ENCODE peak calls at places on chromosomes 13 and 19, in ten cellular contexts. O is occipital lobe; K is amniotic epithelial cell; M is T follicular helper cell; S is stimulated activated CD4-positive, alpha-beta T cell treated with anti-CD3 and anti-CD28 coated beads, Interleukin-1b, Interleukin-23, amount 100 ng/mL, for 1 hour; D is foreskin fibroblast; J is type B pancreatic cell; P is fibroblast of the conjunctiva; Z is tibial artery; H is HTR-8/SVneo. V is an unnamed sample.

GRCh38 chr19:15673176-15673654 is 328 bp downstream of the CYP4F12 start:
- DNase-seq in O (no peak), K (no peak), M (no peak), S (no peak), D (no peak), J (no peak), P (no peak), Z (no peak), H (no peak), V (no peak)

GRCh38 chr13:30364133-30364532 is 56.8 kb upstream of the KATNAL1 start:
- DNase-seq in O (no peak), K (peak), M (no peak), S (no peak), D (no peak), J (no peak), P (no peak), Z (no peak), H (no peak), V (no peak)

GRCh38 chr19:11539495-11540365 is 1.1 kb downstream of the CNN1 start:
- DNase-seq in O (no peak), K (no peak), M (no peak), S (no peak), D (no peak), J (no peak), P (no peak), Z (peak), H (no peak), V (no peak)

GRCh38 chr19:19997656-19998268 is 41.5 kb downstream of the ZNF682 start:
- DNase-seq in O (no peak), K (no peak), M (peak), S (no peak), D (no peak), J (no peak), P (no peak), Z (no peak), H (no peak), V (no peak)

GRCh38 chr19:369876-370275 is 25.3 kb upstream of the MIER2 start:
- DNase-seq in O (no peak), K (no peak), M (no peak), S (no peak), D (no peak), J (peak), P (no peak), Z (no peak), H (no peak), V (no peak)

GRCh38 chr19:55443824-55444719 is 972 bp upstream of the SHISA7 start:
- DNase-seq in O (no peak), K (no peak), M (no peak), S (no peak), D (no peak), J (no peak), P (no peak), Z (no peak), H (no peak), V (no peak)

GRCh38 chr19:54179921-54180452 is 7.0 kb upstream of the TMC4 start:
- DNase-seq in O (peak), K (peak), M (no peak), S (no peak), D (peak), J (peak), P (peak), Z (no peak), H (no peak), V (no peak)

GRCh38 chr13:35225582-35225981 is 250.9 kb downstream of the MAB21L1 start:
- DNase-seq in O (no peak), K (no peak), M (no peak), S (no peak), D (no peak), J (no peak), P (no peak), Z (no peak), H (no peak), V (no peak)

GRCh38 chr13:60583196-60583908 is 186.3 kb downstream of the TDRD3 start:
- DNase-seq in O (no peak), K (peak), M (no peak), S (no peak), D (no peak), J (no peak), P (peak), Z (no peak), H (no peak), V (no peak)

GRCh38 chr13:51785592-51786424 is 18.2 kb downstream of the DHRS12 start:
- DNase-seq in O (no peak), K (peak), M (no peak), S (no peak), D (peak), J (no peak), P (no peak), Z (no peak), H (no peak), V (no peak)

GRCh38 chr19:1783874-1784273 is 28.2 kb downstream of the ATP8B3 start:
- DNase-seq in O (no peak), K (no peak), M (no peak), S (no peak), D (no peak), J (no peak), P (no peak), Z (no peak), H (no peak), V (no peak)

GRCh38 chr19:41590945-41591344 is 15.0 kb downstream of the CEACAM21 start:
- DNase-seq in O (no peak), K (no peak), M (no peak), S (no peak), D (no peak), J (no peak), P (no peak), Z (no peak), H (no peak), V (no peak)

GRCh38 chr19:13181747-13182388 is 31.7 kb downstream of the IER2 start:
- DNase-seq in O (peak), K (peak), M (no peak), S (no peak), D (peak), J (no peak), P (no peak), Z (peak), H (no peak), V (no peak)

GRCh38 chr13:72692884-72693514 is 34.4 kb downstream of the MZT1 start:
- DNase-seq in O (no peak), K (no peak), M (no peak), S (no peak), D (no peak), J (no peak), P (no peak), Z (no peak), H (no peak), V (no peak)

GRCh38 chr19:7772752-7773291 is 9.8 kb downstream of the CLEC4M start:
- DNase-seq in O (no peak), K (peak), M (no peak), S (no peak), D (no peak), J (no peak), P (no peak), Z (no peak), H (no peak), V (no peak)

GRCh38 chr13:51518847-51519246 is 65.4 kb upstream of the WDFY2 start:
- DNase-seq in O (peak), K (no peak), M (no peak), S (no peak), D (peak), J (no peak), P (no peak), Z (no peak), H (no peak), V (no peak)

V was measured in MM.1S.